ENCODE peak calls at places on chromosome 11, in four cellular contexts. A is fibroblast of lung, S is IMR-90, R is BE2C. P is an unnamed sample. For H3K27me3, the result is how much of the 10 kb centered on the place peaks cover.

GRCh38 chr11:331332-332060 is 10.8 kb upstream of the IFITM3 start:
- DNase-seq in A (no peak), S (no peak), R (no peak), P (no peak)

GRCh38 chr11:36312593-36312990 is 16.5 kb downstream of the PRR5L start:
- DNase-seq in A (peak), S (peak), R (no peak), P (no peak)

GRCh38 chr11:32713496-32713895 is 81.0 kb downstream of the CCDC73 start:
- DNase-seq in A (peak), S (no peak), R (no peak), P (no peak)

GRCh38 chr11:61860054-61860903 is 31.1 kb downstream of the FADS3 start:
- DNase-seq in A (peak), S (no peak), R (no peak), P (peak)

GRCh38 chr11:35144103-35144741 is 5.3 kb downstream of the CD44 start:
- DNase-seq in A (peak), S (peak), R (no peak), P (peak)

GRCh38 chr11:35276396-35276795 is 137.4 kb downstream of the CD44 start:
- DNase-seq in A (no peak), S (peak), R (no peak), P (no peak)

GRCh38 chr11:613369-613968 is 2.3 kb downstream of the IRF7 start:
- DNase-seq in A (peak), S (no peak), R (peak), P (peak)

GRCh38 chr11:73894725-73895335 is 18.0 kb downstream of the PAAF1 start:
- DNase-seq in A (peak), S (peak), R (no peak), P (no peak)

GRCh38 chr11:34313099-34313517 is 44.7 kb downstream of the ABTB2 start:
- DNase-seq in A (no peak), S (no peak), R (no peak), P (no peak)

GRCh38 chr11:126533560-126533959 is 178.1 kb downstream of the ST3GAL4 start:
- DNase-seq in A (no peak), S (no peak), R (no peak), P (no peak)

GRCh38 chr11:68545796-68546195 is 85.2 kb downstream of the PPP6R3 start:
- DNase-seq in A (no peak), S (no peak), R (no peak), P (no peak)

GRCh38 chr11:43644626-43645299 is 35.8 kb upstream of the HSD17B12 start:
- DNase-seq in A (peak), S (peak), R (no peak), P (peak)

GRCh38 chr11:73400293-73400692 is 24.1 kb downstream of the RELT start:
- DNase-seq in A (no peak), S (no peak), R (no peak), P (no peak)

GRCh38 chr11:13152736-13153541 is 124.7 kb upstream of the BMAL1 start:
- DNase-seq in A (peak), S (peak), R (no peak), P (no peak)

GRCh38 chr11:57638005-57638760 is 11.5 kb downstream of the YPEL4 start:
- DNase-seq in A (peak), S (peak), R (peak), P (peak)

GRCh38 chr11:77207618-77208313 is 79.7 kb downstream of the MYO7A start:
- DNase-seq in A (no peak), S (no peak), R (no peak), P (no peak)

GRCh38 chr11:76845069-76845468 is 15.6 kb upstream of the ACER3 start:
- DNase-seq in A (no peak), S (no peak), R (no peak), P (peak)

GRCh38 chr11:104254347-104254746 is 90.4 kb upstream of the PDGFD start:
- DNase-seq in A (peak), S (no peak), R (peak), P (no peak)

GRCh38 chr11:107009190-107009589 is 9.1 kb downstream of the GUCY1A2 start:
- DNase-seq in A (no peak), S (no peak), R (no peak), P (no peak)

DNA sequence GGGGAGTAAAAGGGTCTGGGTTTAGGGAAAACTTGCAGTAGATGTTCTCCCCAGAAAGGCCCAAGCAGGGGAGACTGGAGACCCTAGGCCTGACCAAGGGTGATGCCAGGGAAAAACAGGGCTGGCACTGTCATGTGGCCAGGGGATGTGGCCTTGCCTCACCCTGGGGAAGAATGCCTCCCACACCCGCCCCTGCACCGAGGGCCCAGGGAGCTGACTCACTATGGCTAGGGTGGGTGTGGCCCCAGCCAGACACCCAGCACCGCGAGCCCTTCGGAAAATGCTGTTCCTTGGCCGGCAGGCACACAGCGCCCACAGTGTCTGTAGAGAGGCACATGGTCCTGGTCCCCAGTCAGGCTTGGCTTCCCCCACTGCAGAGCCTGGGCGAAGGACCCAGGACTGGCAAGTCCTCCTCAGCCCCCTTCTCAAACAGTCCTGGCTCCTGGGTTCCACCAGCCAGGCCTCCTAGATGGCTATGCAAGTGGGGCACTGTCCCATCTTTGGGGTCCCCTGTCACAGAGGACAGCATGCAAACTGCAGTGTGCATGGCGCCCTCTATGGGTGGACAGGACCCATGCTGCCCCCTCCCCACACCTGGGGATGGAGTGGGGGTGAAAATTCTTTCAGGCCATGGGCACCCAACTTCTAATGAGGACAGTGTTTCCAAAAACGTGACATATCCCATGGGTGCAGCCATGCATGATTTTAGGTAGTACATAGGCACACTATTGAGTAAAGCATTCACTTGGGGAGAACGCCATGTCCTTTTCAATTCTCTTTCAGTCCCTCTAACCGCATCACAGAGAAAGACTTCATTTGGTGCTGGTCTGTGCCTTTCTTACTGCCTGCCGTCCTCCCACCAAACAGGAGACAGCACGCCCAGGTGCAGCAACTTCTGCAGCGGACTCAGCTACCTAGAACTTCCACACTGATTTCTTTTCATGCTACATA is 15.2 kb downstream of the TMPRSS5 start:
- DNase-seq in A (peak), S (peak), R (peak), P (peak)
- TF ChIP-seq CTCF in A (no peak), S (no peak), R (peak), P (no peak)

GRCh38 chr11:20203836-20204235 is 43.6 kb upstream of the DBX1 start:
- DNase-seq in A (no peak), S (no peak), R (no peak), P (no peak)
- H3K27me3 ChIP-seq in A (under half), S (under half), R (under half), P (under half)

DNA sequence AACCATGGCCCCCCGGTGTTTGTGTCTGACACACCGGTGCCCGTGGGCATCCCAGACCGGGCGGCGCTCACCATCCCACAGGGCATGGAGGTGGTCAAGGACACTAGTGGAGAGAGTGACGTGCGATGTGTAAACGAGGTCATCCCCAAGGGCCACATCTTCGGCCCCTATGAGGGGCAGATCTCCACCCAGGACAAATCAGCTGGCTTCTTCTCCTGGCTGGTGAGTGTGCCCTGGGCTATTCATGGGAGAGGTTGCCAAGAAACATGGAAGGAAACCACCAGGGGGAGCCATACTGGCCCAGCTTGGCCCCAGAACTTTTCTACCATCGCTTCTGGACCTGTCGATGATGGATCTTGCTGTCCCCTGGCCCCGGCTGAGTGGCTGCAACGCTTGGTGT is 36.5 kb downstream of the PRDM11 start:
- DNase-seq in A (peak), S (peak), R (peak), P (peak)
- TF ChIP-seq CTCF in A (peak), S (peak), R (peak), P (peak)

GRCh38 chr11:47852053-47852452 is 3.9 kb upstream of the NUP160 start:
- DNase-seq in A (no peak), S (no peak), R (no peak), P (no peak)

GRCh38 chr11:47857485-47858168 is 9.5 kb upstream of the NUP160 start:
- DNase-seq in A (no peak), S (no peak), R (no peak), P (no peak)

GRCh38 chr11:47856186-47856585 is 8.0 kb upstream of the NUP160 start:
- DNase-seq in A (no peak), S (peak), R (no peak), P (no peak)

GRCh38 chr11:47858169-47858543 is 10.0 kb upstream of the NUP160 start:
- DNase-seq in A (peak), S (peak), R (no peak), P (no peak)

GRCh38 chr11:47854667-47855066 is 6.5 kb upstream of the NUP160 start:
- DNase-seq in A (no peak), S (no peak), R (no peak), P (no peak)
- H3K27me3 ChIP-seq in A (under half), S (under half), R (under half), P (under half)

GRCh38 chr11:124277809-124278208 is 21.6 kb downstream of the OR8G5 start:
- DNase-seq in A (no peak), S (no peak), R (no peak), P (no peak)

GRCh38 chr11:124276081-124276480 is 19.9 kb downstream of the OR8G5 start:
- DNase-seq in A (peak), S (peak), R (no peak), P (no peak)

GRCh38 chr11:124277207-124277606 is 21.0 kb downstream of the OR8G5 start:
- DNase-seq in A (no peak), S (no peak), R (no peak), P (no peak)

GRCh38 chr11:124274000-124274399 is 17.8 kb downstream of the OR8G5 start:
- DNase-seq in A (no peak), S (no peak), R (no peak), P (no peak)

GRCh38 chr11:124278261-124278660 is 22.1 kb downstream of the OR8G5 start:
- DNase-seq in A (no peak), S (peak), R (no peak), P (no peak)
- TF ChIP-seq CTCF in A (no peak), S (no peak), R (no peak), P (no peak)

GRCh38 chr11:120972621-120973020 is 51.3 kb upstream of the TBCEL start:
- DNase-seq in A (no peak), S (no peak), R (no peak), P (no peak)
- H3K27me3 ChIP-seq in A (under half), S (under half), R (under half), P (under half)

DNA sequence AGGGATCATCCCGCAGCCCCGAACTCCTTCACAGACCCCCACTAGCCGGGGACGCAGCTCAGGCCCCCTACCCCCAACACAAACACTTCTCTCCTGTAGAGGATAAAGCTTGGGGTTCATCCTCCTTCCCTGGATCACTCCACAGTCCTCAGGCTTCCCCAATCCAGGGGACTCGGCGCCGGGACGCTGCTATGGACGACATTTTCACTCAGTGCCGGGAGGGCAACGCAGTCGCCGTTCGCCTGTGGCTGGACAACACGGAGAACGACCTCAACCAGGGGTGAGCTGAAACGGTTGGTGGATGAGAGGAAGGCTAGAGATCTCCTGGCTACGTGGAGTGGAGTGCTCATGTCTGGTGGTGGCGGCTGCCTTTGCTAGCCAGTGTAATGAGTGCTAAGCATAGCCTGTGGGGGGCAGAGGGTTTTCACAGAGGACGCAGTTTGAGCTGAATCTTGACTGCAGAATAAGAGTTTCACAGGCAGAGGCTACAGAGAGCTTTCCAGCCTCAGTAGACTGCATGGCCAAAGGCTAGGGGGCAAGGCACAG is 580 bp downstream of the ILK start:
- DNase-seq in A (peak), S (peak), R (peak), P (peak)
- TF ChIP-seq CTCF in A (peak), S (peak), R (peak), P (no peak)